ENCODE peak calls at places on chromosomes 16 and 17, in ten cellular contexts. One of them, this sample, is unnamed.

GRCh38 chr17:74345433-74346241 is 16.0 kb downstream of the BTBD17 start:
- DNase-seq in brain microvascular endothelial cell: no peak
- DNase-seq in H1: no peak
- DNase-seq in foreskin fibroblast: no peak
- DNase-seq in AG04450: no peak
- DNase-seq in BE2C: no peak
- DNase-seq in coronary artery: no peak
- DNase-seq in IMR-90: no peak
- DNase-seq in colonic mucosa: no peak
- DNase-seq in right atrium auricular region: no peak
- DNase-seq in this sample: no peak

GRCh38 chr17:28369684-28370034 is 448 bp downstream of the VTN start:
- DNase-seq in H1: no peak
- DNase-seq in coronary artery: no peak
- DNase-seq in colonic mucosa: no peak
- DNase-seq in right atrium auricular region: no peak
- DNase-seq in brain microvascular endothelial cell: no peak
- DNase-seq in foreskin fibroblast: no peak
- DNase-seq in BE2C: no peak
- DNase-seq in AG04450: no peak
- DNase-seq in IMR-90: no peak
- DNase-seq in this sample: no peak

GRCh38 chr17:55577687-55578086 is 66.4 kb upstream of the SMIM36 start:
- DNase-seq in coronary artery: no peak
- DNase-seq in AG04450: no peak
- DNase-seq in right atrium auricular region: no peak
- DNase-seq in brain microvascular endothelial cell: peak
- DNase-seq in foreskin fibroblast: no peak
- DNase-seq in colonic mucosa: no peak
- DNase-seq in H1: no peak
- DNase-seq in IMR-90: peak
- DNase-seq in BE2C: no peak
- DNase-seq in this sample: no peak

GRCh38 chr17:76009969-76010661 is 9.5 kb downstream of the CDK3 start:
- DNase-seq in colonic mucosa: no peak
- DNase-seq in BE2C: no peak
- DNase-seq in foreskin fibroblast: no peak
- DNase-seq in brain microvascular endothelial cell: no peak
- DNase-seq in H1: no peak
- DNase-seq in coronary artery: peak
- DNase-seq in right atrium auricular region: no peak
- DNase-seq in IMR-90: no peak
- DNase-seq in AG04450: no peak
- DNase-seq in this sample: no peak

GRCh38 chr16:30063893-30064745 is 1.4 kb upstream of the ALDOA start:
- DNase-seq in AG04450: no peak
- DNase-seq in foreskin fibroblast: peak
- DNase-seq in coronary artery: peak
- DNase-seq in colonic mucosa: peak
- DNase-seq in BE2C: peak
- DNase-seq in IMR-90: peak
- DNase-seq in right atrium auricular region: peak
- DNase-seq in H1: peak
- DNase-seq in brain microvascular endothelial cell: no peak
- DNase-seq in this sample: no peak

GRCh38 chr16:64696872-64697271 is 425.0 kb downstream of the CDH11 start:
- DNase-seq in coronary artery: no peak
- DNase-seq in BE2C: no peak
- DNase-seq in AG04450: no peak
- DNase-seq in colonic mucosa: no peak
- DNase-seq in brain microvascular endothelial cell: no peak
- DNase-seq in IMR-90: no peak
- DNase-seq in foreskin fibroblast: no peak
- DNase-seq in right atrium auricular region: no peak
- DNase-seq in H1: no peak
- DNase-seq in this sample: no peak

GRCh38 chr16:21179983-21180365 is 21.5 kb downstream of the LDAF1 start:
- DNase-seq in right atrium auricular region: no peak
- DNase-seq in foreskin fibroblast: no peak
- DNase-seq in colonic mucosa: no peak
- DNase-seq in brain microvascular endothelial cell: no peak
- DNase-seq in AG04450: no peak
- DNase-seq in coronary artery: no peak
- DNase-seq in H1: no peak
- DNase-seq in BE2C: no peak
- DNase-seq in IMR-90: no peak
- DNase-seq in this sample: no peak

GRCh38 chr16:89548344-89549006 is 12.0 kb upstream of the RPL13 start:
- DNase-seq in colonic mucosa: no peak
- DNase-seq in BE2C: no peak
- DNase-seq in IMR-90: no peak
- DNase-seq in AG04450: no peak
- DNase-seq in coronary artery: no peak
- DNase-seq in foreskin fibroblast: no peak
- DNase-seq in H1: no peak
- DNase-seq in brain microvascular endothelial cell: no peak
- DNase-seq in right atrium auricular region: no peak
- DNase-seq in this sample: no peak

GRCh38 chr17:74433421-74434121 is 1.7 kb downstream of the GPRC5C start:
- DNase-seq in AG04450: no peak
- DNase-seq in H1: no peak
- DNase-seq in right atrium auricular region: no peak
- DNase-seq in foreskin fibroblast: no peak
- DNase-seq in BE2C: no peak
- DNase-seq in brain microvascular endothelial cell: no peak
- DNase-seq in IMR-90: no peak
- DNase-seq in coronary artery: peak
- DNase-seq in colonic mucosa: no peak
- DNase-seq in this sample: no peak

GRCh38 chr16:53881371-53881770 is 177.4 kb downstream of the FTO start:
- DNase-seq in AG04450: peak
- DNase-seq in BE2C: no peak
- DNase-seq in colonic mucosa: no peak
- DNase-seq in H1: no peak
- DNase-seq in brain microvascular endothelial cell: peak
- DNase-seq in right atrium auricular region: no peak
- DNase-seq in foreskin fibroblast: peak
- DNase-seq in IMR-90: peak
- DNase-seq in coronary artery: no peak
- DNase-seq in this sample: peak

GRCh38 chr17:1720856-1721386 is 3.6 kb upstream of the WDR81 start:
- DNase-seq in right atrium auricular region: peak
- DNase-seq in AG04450: no peak
- DNase-seq in brain microvascular endothelial cell: peak
- DNase-seq in coronary artery: no peak
- DNase-seq in foreskin fibroblast: peak
- DNase-seq in IMR-90: peak
- DNase-seq in colonic mucosa: peak
- DNase-seq in BE2C: peak
- DNase-seq in H1: peak
- DNase-seq in this sample: peak

GRCh38 chr17:57551321-57552079 is 193.6 kb downstream of the CCDC182 start:
- DNase-seq in colonic mucosa: peak
- DNase-seq in coronary artery: no peak
- DNase-seq in brain microvascular endothelial cell: no peak
- DNase-seq in right atrium auricular region: no peak
- DNase-seq in AG04450: no peak
- DNase-seq in foreskin fibroblast: no peak
- DNase-seq in H1: no peak
- DNase-seq in IMR-90: no peak
- DNase-seq in BE2C: no peak
- DNase-seq in this sample: no peak

GRCh38 chr16:2952679-2953078 is 11.4 kb upstream of the KREMEN2 start:
- DNase-seq in H1: no peak
- DNase-seq in brain microvascular endothelial cell: no peak
- DNase-seq in IMR-90: no peak
- DNase-seq in coronary artery: no peak
- DNase-seq in BE2C: no peak
- DNase-seq in AG04450: no peak
- DNase-seq in colonic mucosa: no peak
- DNase-seq in foreskin fibroblast: no peak
- DNase-seq in right atrium auricular region: no peak
- DNase-seq in this sample: no peak

GRCh38 chr17:1087381-1088241 is 90.7 kb downstream of the TIMM22 start:
- DNase-seq in foreskin fibroblast: peak
- DNase-seq in H1: peak
- DNase-seq in right atrium auricular region: no peak
- DNase-seq in BE2C: peak
- DNase-seq in brain microvascular endothelial cell: no peak
- DNase-seq in IMR-90: no peak
- DNase-seq in AG04450: no peak
- DNase-seq in colonic mucosa: peak
- DNase-seq in coronary artery: peak
- DNase-seq in this sample: peak

GRCh38 chr17:14950216-14950615 is 314.9 kb downstream of the PMP22 start:
- DNase-seq in AG04450: no peak
- DNase-seq in coronary artery: no peak
- DNase-seq in foreskin fibroblast: no peak
- DNase-seq in colonic mucosa: no peak
- DNase-seq in H1: no peak
- DNase-seq in right atrium auricular region: no peak
- DNase-seq in brain microvascular endothelial cell: peak
- DNase-seq in IMR-90: peak
- DNase-seq in BE2C: no peak
- DNase-seq in this sample: peak

GRCh38 chr16:30335598-30336474 is 19.3 kb downstream of the CD2BP2 start:
- DNase-seq in IMR-90: no peak
- DNase-seq in brain microvascular endothelial cell: no peak
- DNase-seq in BE2C: no peak
- DNase-seq in foreskin fibroblast: peak
- DNase-seq in right atrium auricular region: no peak
- DNase-seq in colonic mucosa: peak
- DNase-seq in H1: no peak
- DNase-seq in coronary artery: no peak
- DNase-seq in AG04450: no peak
- DNase-seq in this sample: peak

GRCh38 chr16:86680137-86680536 is 101.8 kb downstream of the FOXL1 start:
- DNase-seq in right atrium auricular region: peak
- DNase-seq in foreskin fibroblast: peak
- DNase-seq in colonic mucosa: no peak
- DNase-seq in BE2C: no peak
- DNase-seq in coronary artery: no peak
- DNase-seq in brain microvascular endothelial cell: peak
- DNase-seq in AG04450: peak
- DNase-seq in IMR-90: peak
- DNase-seq in H1: no peak
- DNase-seq in this sample: peak

GRCh38 chr17:74020522-74020921 is 183.0 kb upstream of the RPL38 start:
- DNase-seq in colonic mucosa: no peak
- DNase-seq in BE2C: no peak
- DNase-seq in AG04450: no peak
- DNase-seq in right atrium auricular region: no peak
- DNase-seq in foreskin fibroblast: no peak
- DNase-seq in coronary artery: no peak
- DNase-seq in H1: no peak
- DNase-seq in brain microvascular endothelial cell: no peak
- DNase-seq in IMR-90: no peak
- DNase-seq in this sample: no peak

GRCh38 chr17:75036643-75037268 is 10.0 kb downstream of the ATP5PD start:
- DNase-seq in AG04450: no peak
- DNase-seq in brain microvascular endothelial cell: no peak
- DNase-seq in BE2C: peak
- DNase-seq in right atrium auricular region: peak
- DNase-seq in coronary artery: peak
- DNase-seq in colonic mucosa: peak
- DNase-seq in IMR-90: peak
- DNase-seq in foreskin fibroblast: peak
- DNase-seq in H1: no peak
- DNase-seq in this sample: peak

GRCh38 chr17:78438694-78439325 is 60.4 kb downstream of the PGS1 start:
- DNase-seq in brain microvascular endothelial cell: no peak
- DNase-seq in AG04450: no peak
- DNase-seq in right atrium auricular region: no peak
- DNase-seq in foreskin fibroblast: no peak
- DNase-seq in coronary artery: no peak
- DNase-seq in BE2C: no peak
- DNase-seq in colonic mucosa: no peak
- DNase-seq in IMR-90: no peak
- DNase-seq in H1: no peak
- DNase-seq in this sample: no peak
- H3K4me3 ChIP-seq in brain microvascular endothelial cell: no peak
- H3K4me3 ChIP-seq in AG04450: no peak
- H3K4me3 ChIP-seq in right atrium auricular region: no peak
- H3K4me3 ChIP-seq in foreskin fibroblast: no peak
- H3K4me3 ChIP-seq in coronary artery: no peak
- H3K4me3 ChIP-seq in BE2C: no peak
- H3K4me3 ChIP-seq in colonic mucosa: no peak
- H3K4me3 ChIP-seq in IMR-90: no peak
- H3K4me3 ChIP-seq in H1: no peak
- H3K4me3 ChIP-seq in this sample: no peak

GRCh38 chr17:7177210-7177953 is 1.8 kb downstream of the ASGR1 start:
- DNase-seq in H1: peak
- DNase-seq in brain microvascular endothelial cell: peak
- DNase-seq in right atrium auricular region: peak
- DNase-seq in BE2C: peak
- DNase-seq in AG04450: peak
- DNase-seq in colonic mucosa: peak
- DNase-seq in foreskin fibroblast: peak
- DNase-seq in coronary artery: no peak
- DNase-seq in IMR-90: peak
- DNase-seq in this sample: peak
- TF ChIP-seq CTCF in H1: peak
- TF ChIP-seq CTCF in brain microvascular endothelial cell: peak
- TF ChIP-seq CTCF in right atrium auricular region: peak
- TF ChIP-seq CTCF in BE2C: peak
- TF ChIP-seq CTCF in AG04450: peak
- TF ChIP-seq CTCF in colonic mucosa: peak
- TF ChIP-seq CTCF in foreskin fibroblast: peak
- TF ChIP-seq CTCF in coronary artery: peak
- TF ChIP-seq CTCF in IMR-90: peak
- TF ChIP-seq CTCF in this sample: peak

DNA sequence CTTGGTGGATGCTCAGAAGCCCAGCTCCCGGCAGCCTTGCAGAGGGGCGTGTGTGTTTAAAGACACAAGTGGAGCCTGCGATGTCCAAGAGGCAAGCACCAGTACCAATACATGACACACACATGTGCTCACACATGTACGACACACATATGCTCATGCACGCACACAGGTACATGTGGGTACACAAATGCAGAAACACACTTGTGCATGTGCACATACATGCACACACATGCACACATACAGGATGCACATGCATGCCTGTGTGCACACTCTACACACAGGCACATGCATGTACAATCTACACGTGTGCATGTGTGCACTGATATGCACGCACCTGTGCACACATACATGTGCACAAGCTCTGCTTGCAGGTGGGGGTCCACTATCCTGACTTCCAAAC is 10.8 kb downstream of the RBFOX3 start:
- DNase-seq in foreskin fibroblast: no peak
- DNase-seq in right atrium auricular region: no peak
- DNase-seq in coronary artery: no peak
- DNase-seq in AG04450: no peak
- DNase-seq in BE2C: no peak
- DNase-seq in colonic mucosa: no peak
- DNase-seq in brain microvascular endothelial cell: no peak
- DNase-seq in IMR-90: no peak
- DNase-seq in H1: no peak
- DNase-seq in this sample: no peak
- H3K4me3 ChIP-seq in foreskin fibroblast: no peak
- H3K4me3 ChIP-seq in right atrium auricular region: no peak
- H3K4me3 ChIP-seq in coronary artery: no peak
- H3K4me3 ChIP-seq in AG04450: no peak
- H3K4me3 ChIP-seq in BE2C: no peak
- H3K4me3 ChIP-seq in colonic mucosa: no peak
- H3K4me3 ChIP-seq in brain microvascular endothelial cell: no peak
- H3K4me3 ChIP-seq in IMR-90: no peak
- H3K4me3 ChIP-seq in H1: no peak
- H3K4me3 ChIP-seq in this sample: no peak

GRCh38 chr17:79991924-79992656 is 43.6 kb downstream of the TBC1D16 start:
- DNase-seq in BE2C: peak
- DNase-seq in colonic mucosa: peak
- DNase-seq in right atrium auricular region: no peak
- DNase-seq in H1: no peak
- DNase-seq in foreskin fibroblast: peak
- DNase-seq in AG04450: no peak
- DNase-seq in brain microvascular endothelial cell: no peak
- DNase-seq in IMR-90: peak
- DNase-seq in coronary artery: peak
- DNase-seq in this sample: no peak
- TF ChIP-seq CTCF in BE2C: no peak
- TF ChIP-seq CTCF in colonic mucosa: peak
- TF ChIP-seq CTCF in right atrium auricular region: peak
- TF ChIP-seq CTCF in H1: no peak
- TF ChIP-seq CTCF in foreskin fibroblast: no peak
- TF ChIP-seq CTCF in AG04450: no peak
- TF ChIP-seq CTCF in brain microvascular endothelial cell: no peak
- TF ChIP-seq CTCF in IMR-90: no peak
- TF ChIP-seq CTCF in coronary artery: no peak
- TF ChIP-seq CTCF in this sample: no peak